ENCODE peak calls at places on chromosomes 1 and 21, in nine cellular contexts. M is heart left ventricle, L is GM12878, B is IMR-90, V is K562, I is right atrium auricular region, H is uterus, G is heart right ventricle, X is kidney epithelial cell. Y is an unnamed sample.

GRCh38 chr1:89941110-89941770 is 53.7 kb upstream of the ZNF326 start:
- DNase-seq in L (peak; percentile 24), B (no peak), H (no peak), X (no peak), M (no peak), G (no peak), V (peak; percentile 39), I (no peak), Y (no peak)

GRCh38 chr1:74673351-74674111 is at the start of gene ERICH3:
- DNase-seq in M (peak; percentile 43), B (no peak), H (peak; percentile 22), V (no peak), G (no peak), L (no peak), I (no peak), X (no peak), Y (no peak)

GRCh38 chr1:111507411-111508201 is 4.2 kb upstream of the ADORA3 start:
- DNase-seq in M (peak; percentile 89), V (peak; percentile 86), X (no peak), G (peak; percentile 79), H (peak; percentile 72), L (peak; percentile 82), B (peak; percentile 55), I (peak; percentile 84), Y (peak; percentile 92)

GRCh38 chr1:207194197-207194596 is 90.2 kb downstream of the C4BPA start:
- DNase-seq in G (no peak), V (no peak), M (no peak), L (no peak), B (no peak), X (no peak), H (no peak), I (no peak), Y (no peak)

GRCh38 chr1:198118136-198118535 is 38.7 kb upstream of the NEK7 start:
- DNase-seq in B (peak; percentile 99), X (no peak), V (no peak), L (no peak), M (peak; percentile 66), G (peak; percentile 49), I (peak; percentile 88), H (peak; percentile 56), Y (no peak)

GRCh38 chr1:34742667-34743270 is 12.1 kb upstream of the GJB5 start:
- DNase-seq in B (peak; percentile 41), I (peak; percentile 60), L (peak; percentile 2), M (peak; percentile 86), H (peak; percentile 69), V (peak; percentile 95), G (peak; percentile 80), X (no peak), Y (peak; percentile 8)

GRCh38 chr1:41666991-41667631 is 182.6 kb upstream of the EDN2 start:
- DNase-seq in L (peak; percentile 53), V (no peak), G (no peak), B (peak; percentile 28), M (no peak), I (no peak), H (no peak), X (no peak), Y (peak; percentile 60)

GRCh38 chr1:149903836-149904491 is 4.6 kb downstream of the BOLA1 start:
- DNase-seq in G (no peak), M (no peak), L (no peak), X (no peak), H (no peak), I (no peak), B (no peak), V (no peak), Y (no peak)

GRCh38 chr1:64209221-64209620 is 5.8 kb downstream of the UBE2U start:
- DNase-seq in G (no peak), M (no peak), L (no peak), I (no peak), V (no peak), H (no peak), X (no peak), B (no peak), Y (no peak)

GRCh38 chr1:115665319-115665718 is 23.5 kb downstream of the VANGL1 start:
- DNase-seq in B (no peak), V (no peak), X (no peak), I (no peak), G (no peak), M (no peak), L (no peak), H (no peak), Y (no peak)

GRCh38 chr1:156060937-156061636 is at the start of gene RAB25:
- DNase-seq in I (no peak), G (no peak), X (no peak), H (no peak), M (peak; percentile 22), B (no peak), L (no peak), V (no peak), Y (no peak)

GRCh38 chr1:43197343-43198127 is 25.4 kb downstream of the CFAP57 start:
- DNase-seq in X (no peak), B (no peak), M (no peak), I (no peak), V (no peak), G (no peak), H (no peak), L (no peak), Y (no peak)

GRCh38 chr1:226722240-226722900 is 16.7 kb downstream of the ITPKB start:
- DNase-seq in M (no peak), G (no peak), H (no peak), X (no peak), I (no peak), V (no peak), B (no peak), L (no peak), Y (no peak)

GRCh38 chr1:58084266-58084665 is 462.3 kb downstream of the OMA1 start:
- DNase-seq in H (no peak), M (no peak), V (no peak), L (no peak), G (no peak), X (no peak), B (no peak), I (no peak), Y (no peak)

GRCh38 chr21:45363921-45364463 is 41.0 kb upstream of the COL18A1 start:
- DNase-seq in G (peak; percentile 83), L (peak; percentile 8), X (peak; percentile 96), H (peak; percentile 91), V (peak; percentile 75), M (peak; percentile 89), I (peak; percentile 95), B (peak; percentile 99), Y (peak; percentile 5)

GRCh38 chr1:3443759-3444697 is 10.4 kb upstream of the ARHGEF16 start:
- DNase-seq in L (no peak), I (no peak), V (no peak), X (no peak), H (no peak), G (peak; percentile 3), B (peak; percentile 1), M (no peak), Y (no peak)

DNA sequence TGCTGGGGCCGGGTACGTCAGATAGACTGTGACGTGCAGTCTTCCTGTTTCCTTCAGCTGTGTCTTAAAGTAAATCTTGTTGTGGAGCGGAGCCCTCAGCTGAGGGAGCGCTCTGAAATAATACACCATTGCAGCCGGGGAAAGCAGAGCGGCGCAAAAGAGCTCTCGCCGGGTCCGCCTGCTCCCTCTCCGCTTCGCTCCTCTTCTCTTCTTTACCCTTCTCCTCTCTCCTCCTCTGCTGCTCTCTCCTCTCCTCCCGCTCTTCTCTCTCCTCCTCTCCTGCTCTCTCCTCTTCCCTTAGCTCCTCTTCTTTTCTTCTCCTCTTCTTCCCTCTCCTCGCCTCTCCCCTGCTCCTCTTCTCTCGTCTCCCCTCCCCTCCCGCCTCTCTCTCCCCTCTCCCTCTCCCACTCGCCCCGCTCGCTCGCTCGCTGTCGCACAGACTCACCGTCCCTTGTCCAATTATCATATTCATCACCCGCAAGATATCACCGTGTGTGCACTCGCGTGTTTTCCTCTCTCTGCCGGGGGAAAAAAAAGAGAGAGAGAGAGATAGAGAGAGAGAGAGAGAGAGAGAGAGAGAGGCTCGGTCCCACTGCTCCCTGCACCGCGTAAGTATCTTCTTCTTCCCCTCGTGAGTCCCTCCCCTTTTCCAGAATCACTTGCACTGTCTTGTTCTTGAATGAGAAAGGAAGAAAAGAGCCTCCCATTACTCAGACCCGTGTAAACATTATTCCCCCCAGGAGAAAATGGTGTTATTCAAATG is at the start of gene PROX1:
- DNase-seq in H (peak; percentile 78), I (peak; percentile 94), B (peak; percentile 87), G (peak; percentile 75), V (peak; percentile 31), M (peak; percentile 86), L (no peak), X (peak; percentile 72), Y (peak; percentile 13)
- TF ChIP-seq CTCF in H (peak; percentile 13), I (peak; percentile 11), B (peak; percentile 11), G (no peak), V (no peak), M (peak; percentile 24), L (no peak), X (peak; percentile 3), Y (no peak)

GRCh38 chr1:61007534-61008364 is 74.6 kb upstream of the NFIA start:
- DNase-seq in B (no peak), X (no peak), G (no peak), M (no peak), V (no peak), H (no peak), I (no peak), L (no peak), Y (no peak)

GRCh38 chr1:61004269-61005003 is 77.9 kb upstream of the NFIA start:
- DNase-seq in G (no peak), V (no peak), L (no peak), B (no peak), X (no peak), I (no peak), H (no peak), M (no peak), Y (no peak)

GRCh38 chr1:61011514-61012263 is 70.7 kb upstream of the NFIA start:
- DNase-seq in I (no peak), X (no peak), L (no peak), B (no peak), V (no peak), H (no peak), G (no peak), M (no peak), Y (no peak)

GRCh38 chr1:61000327-61000726 is 82.0 kb upstream of the NFIA start:
- DNase-seq in B (no peak), V (no peak), X (no peak), H (no peak), M (no peak), G (no peak), L (no peak), I (no peak), Y (no peak)

GRCh38 chr1:61005572-61006386 is 76.6 kb upstream of the NFIA start:
- DNase-seq in M (no peak), L (no peak), G (no peak), V (no peak), I (no peak), B (no peak), H (no peak), X (no peak), Y (no peak)
- H3K4me3 ChIP-seq in M (no peak overlapping the region), L (no peak overlapping the region), G (no peak overlapping the region), V (no peak overlapping the region), I (no peak overlapping the region), B (no peak overlapping the region), H (no peak overlapping the region), X (no peak overlapping the region), Y (no peak overlapping the region)

GRCh38 chr1:11721301-11721700 is 14.6 kb upstream of the AGTRAP start:
- DNase-seq in M (no peak), L (no peak), X (no peak), B (no peak), V (no peak), I (no peak), H (no peak), G (no peak), Y (no peak)
- TF ChIP-seq CTCF in M (no peak), L (no peak), X (no peak), B (no peak), V (no peak), I (no peak), H (no peak), G (no peak), Y (no peak)

GRCh38 chr1:37035014-37035686 is 835 bp upstream of the GRIK3 start:
- DNase-seq in X (no peak), L (no peak), G (no peak), V (peak; percentile 19), H (no peak), M (no peak), B (no peak), I (no peak), Y (no peak)
- H3K4me3 ChIP-seq in X (no peak overlapping the region), L (no peak overlapping the region), G (no peak overlapping the region), V (no peak overlapping the region), H (no peak overlapping the region), M (no peak overlapping the region), B (no peak overlapping the region), I (peak overlapping the region; percentile 22), Y (no peak overlapping the region)